ENCODE peak calls at places on chromosome 6, in nine cellular contexts. K is A549, T is GM12878, Z is HCT116, O is Panc1, L is HepG2, P is GM23338, I is K562, Y is SK-N-SH. X is an unnamed sample.
A peak's percentile ranks its signal among the peaks of the same experiment; 100 is the strongest.

GRCh38 chr6:36769161-36769675 is 70.0 kb downstream of the CPNE5 start:
- DNase-seq in I (no peak), Y (no peak), T (no peak), O (no peak), P (no peak), K (no peak), L (no peak), Z (no peak), X (no peak)

GRCh38 chr6:18390476-18390875 is 3.3 kb downstream of the RNF144B start:
- DNase-seq in P (no peak), Z (no peak), I (no peak), O (no peak), L (no peak), T (no peak), Y (no peak), K (no peak), X (no peak)

GRCh38 chr6:50899306-50899840 is 80.7 kb downstream of the TFAP2B start:
- DNase-seq in L (no peak), O (no peak), K (no peak), T (no peak), Y (no peak), P (no peak), I (no peak), Z (no peak), X (no peak)

GRCh38 chr6:13818341-13818740 is 4.0 kb upstream of the MCUR1 start:
- DNase-seq in I (no peak), Y (no peak), Z (no peak), O (no peak), L (peak; percentile 74), K (no peak), T (no peak), P (peak; percentile 32), X (no peak)

GRCh38 chr6:15396808-15397207 is 150.9 kb downstream of the JARID2 start:
- DNase-seq in L (no peak), O (no peak), K (no peak), Z (no peak), I (no peak), P (no peak), Y (no peak), T (no peak), X (no peak)

GRCh38 chr6:28982476-28983266 is 22.4 kb downstream of the ZNF311 start:
- DNase-seq in Y (peak; percentile 37), Z (no peak), T (peak; percentile 11), I (peak; percentile 48), P (peak; percentile 64), K (peak; percentile 46), O (no peak), L (peak; percentile 87), X (peak; percentile 70)

GRCh38 chr6:44131880-44132279 is 4.5 kb downstream of the TMEM63B start:
- DNase-seq in I (no peak), L (no peak), Y (no peak), P (peak; percentile 47), T (no peak), Z (no peak), K (no peak), O (no peak), X (no peak)

GRCh38 chr6:3292431-3293197 is 33.9 kb downstream of the PSMG4 start:
- DNase-seq in O (no peak), T (no peak), I (no peak), L (no peak), Y (no peak), K (no peak), Z (no peak), P (no peak), X (no peak)

GRCh38 chr6:105867280-105867679 is 218.9 kb upstream of the PRDM1 start:
- DNase-seq in Y (no peak), K (no peak), P (no peak), O (no peak), L (no peak), Z (no peak), T (no peak), I (no peak), X (no peak)

GRCh38 chr6:38871745-38872568 is 156.8 kb downstream of the DNAH8 start:
- DNase-seq in Z (peak; percentile 32), K (peak; percentile 18), L (peak; percentile 41), T (no peak), Y (peak; percentile 56), P (peak; percentile 88), O (peak; percentile 48), I (peak; percentile 57), X (peak; percentile 1)

GRCh38 chr6:166085498-166085897 is 82.2 kb downstream of the TBXT start:
- DNase-seq in K (no peak), Z (no peak), Y (no peak), I (no peak), O (no peak), P (no peak), T (no peak), L (no peak), X (no peak)

GRCh38 chr6:166084951-166085350 is 82.7 kb downstream of the TBXT start:
- DNase-seq in K (no peak), L (no peak), Z (no peak), I (no peak), T (no peak), Y (no peak), P (no peak), O (no peak), X (no peak)

GRCh38 chr6:166087848-166088247 is 79.8 kb downstream of the TBXT start:
- DNase-seq in Z (no peak), O (no peak), L (no peak), Y (no peak), T (no peak), K (no peak), I (no peak), P (no peak), X (no peak)

DNA sequence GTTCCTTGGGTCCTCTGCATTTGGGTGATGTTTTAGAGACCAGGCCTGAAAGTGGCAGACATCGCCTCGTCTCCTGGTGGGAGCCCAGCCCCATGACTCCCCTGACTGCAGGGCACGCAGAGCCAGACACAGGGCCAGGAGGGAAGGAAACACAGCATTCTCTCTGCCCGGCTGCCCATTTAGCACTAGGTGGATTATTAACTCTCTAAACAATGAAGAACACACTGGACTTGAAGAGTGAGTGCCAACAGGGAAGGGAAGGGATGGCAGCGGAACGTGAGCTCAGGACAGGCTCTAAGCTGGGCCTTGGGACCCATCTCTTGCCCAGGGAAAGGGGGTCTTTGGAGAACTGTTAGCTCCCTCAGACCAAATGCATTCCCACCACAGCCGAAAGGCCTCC is 80.4 kb downstream of the TBXT start:
- DNase-seq in P (no peak), Z (no peak), O (no peak), I (no peak), K (no peak), Y (no peak), T (no peak), L (no peak), X (no peak)
- TF ChIP-seq REST in P (no peak), Z (no peak), O (no peak), I (no peak), K (no peak), Y (no peak), T (no peak), L (no peak), X (no peak)

DNA sequence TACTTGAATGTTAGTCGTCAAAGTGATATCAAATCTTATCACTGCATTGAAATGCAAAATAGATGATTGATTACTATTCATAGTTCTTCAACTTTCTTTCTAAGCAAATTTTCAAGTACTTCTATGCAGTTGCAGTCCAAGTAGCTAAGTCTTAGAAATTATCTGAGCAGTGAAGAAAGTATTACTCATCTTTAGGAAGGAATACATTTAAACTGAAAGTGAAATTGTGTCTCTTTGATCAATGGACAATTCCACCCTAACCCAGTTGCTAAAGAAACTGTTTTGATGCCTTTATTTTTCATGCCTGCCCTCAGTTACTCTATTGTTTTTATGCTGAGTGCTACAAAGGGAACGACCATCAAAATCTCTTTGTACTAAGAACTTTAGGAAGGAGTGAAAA is 337.4 kb downstream of the GRIK2 start:
- DNase-seq in K (no peak), P (no peak), Y (no peak), O (no peak), T (no peak), I (no peak), Z (no peak), L (no peak), X (no peak)
- TF ChIP-seq REST in K (no peak), P (no peak), Y (no peak), O (no peak), T (no peak), I (no peak), Z (no peak), L (no peak), X (no peak)

GRCh38 chr6:97440590-97441176 is 157.7 kb upstream of the MMS22L start:
- DNase-seq in P (peak; percentile 79), L (peak; percentile 54), O (peak; percentile 12), Z (peak; percentile 46), Y (peak; percentile 60), I (no peak), T (no peak), K (peak; percentile 0), X (no peak)
- TF ChIP-seq REST in P (no peak), L (no peak), O (no peak), Z (no peak), Y (no peak), I (no peak), T (no peak), K (no peak), X (no peak)

GRCh38 chr6:170137911-170138910 is 152.7 kb downstream of the DLL1 start:
- DNase-seq in Z (no peak), I (no peak), T (no peak), P (no peak), L (no peak), Y (no peak), O (no peak), K (no peak), X (no peak)

GRCh38 chr6:170136541-170137175 is 154.2 kb downstream of the DLL1 start:
- DNase-seq in Y (no peak), K (no peak), I (no peak), L (no peak), Z (no peak), T (no peak), O (no peak), P (no peak), X (no peak)

GRCh38 chr6:170135461-170135820 is 155.4 kb downstream of the DLL1 start:
- DNase-seq in K (no peak), O (no peak), I (no peak), P (no peak), Y (no peak), L (no peak), Z (no peak), T (no peak), X (no peak)

GRCh38 chr6:170135821-170136471 is 154.9 kb downstream of the DLL1 start:
- DNase-seq in T (no peak), Z (no peak), P (no peak), I (no peak), K (no peak), O (no peak), L (no peak), Y (peak; percentile 39), X (no peak)

DNA sequence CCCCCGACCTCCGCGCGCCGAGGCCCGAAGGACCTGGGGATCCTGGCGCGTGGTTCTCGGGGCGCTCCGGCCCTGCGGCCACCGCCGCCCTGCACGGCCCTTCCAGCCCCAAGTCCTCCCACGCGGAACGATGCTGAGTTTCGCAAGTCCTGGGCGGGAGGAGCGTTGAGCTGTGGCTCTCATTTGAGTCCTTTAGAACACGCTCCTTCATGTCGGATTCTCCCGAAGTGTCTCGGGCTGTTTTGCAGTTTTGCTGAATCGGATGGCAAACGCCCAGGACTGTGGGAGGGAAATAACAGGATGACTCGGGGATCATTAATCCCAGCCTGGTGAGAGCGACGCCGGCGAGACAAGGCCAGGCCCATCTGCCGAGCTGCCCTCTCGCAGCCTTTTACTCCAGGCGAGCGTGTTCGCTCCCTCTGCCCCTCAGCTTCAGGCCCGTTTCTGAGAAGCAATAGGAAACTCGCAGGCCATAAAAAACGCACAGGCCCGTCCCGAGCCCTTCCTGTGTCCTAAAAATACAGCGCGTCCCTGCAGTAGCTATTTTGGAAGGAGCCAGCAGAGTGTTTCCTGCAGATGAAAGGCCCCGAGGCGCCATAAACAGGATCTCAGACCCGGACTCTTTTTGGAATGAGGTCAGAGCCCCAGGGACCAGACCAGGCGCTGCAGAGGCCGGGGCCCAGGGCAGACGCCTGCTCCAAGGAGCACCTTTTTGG is 153.5 kb downstream of the DLL1 start:
- DNase-seq in T (no peak), K (no peak), P (no peak), I (no peak), L (no peak), Y (no peak), O (no peak), Z (no peak), X (no peak)
- TF ChIP-seq REST in T (no peak), K (no peak), P (no peak), I (no peak), L (no peak), Y (no peak), O (no peak), Z (no peak), X (no peak)